ENCODE peak calls at places on chromosomes 7 and 10, in ten cellular contexts. O is right atrium auricular region, M is fibroblast of the aortic adventitia, G is sigmoid colon, W is choroid plexus epithelial cell, K is mesothelial cell of epicardium, D is mucosa of descending colon, E is B cell, Y is pancreas, A is heart right ventricle. I is an unnamed sample.

GRCh38 chr10:17073720-17074547 is 55.7 kb downstream of the CUBN start:
- DNase-seq in W (no peak), K (no peak), A (no peak), M (peak), E (no peak), G (no peak), O (no peak), Y (no peak), D (no peak), I (no peak)

GRCh38 chr7:130845581-130846085 is 111.6 kb upstream of the KLF14 start:
- DNase-seq in A (no peak), G (no peak), M (peak), E (no peak), W (peak), K (no peak), Y (no peak), O (no peak), D (no peak), I (no peak)

GRCh38 chr10:89278034-89278535 is 23.8 kb upstream of the IFIT2 start:
- DNase-seq in K (no peak), G (peak), Y (no peak), M (peak), E (no peak), O (peak), D (no peak), A (peak), W (peak), I (no peak)

GRCh38 chr7:106617860-106618259 is 43.1 kb downstream of the CCDC71L start:
- DNase-seq in W (no peak), D (no peak), A (no peak), M (no peak), G (no peak), K (no peak), Y (no peak), O (no peak), E (no peak), I (no peak)

GRCh38 chr7:6691609-6692106 is 15.1 kb downstream of the ZNF12 start:
- DNase-seq in D (no peak), Y (no peak), K (no peak), G (no peak), O (no peak), W (peak), M (peak), A (no peak), E (no peak), I (no peak)

GRCh38 chr10:35565602-35566061 is 39.5 kb upstream of the GJD4 start:
- DNase-seq in Y (no peak), O (no peak), W (peak), A (peak), K (no peak), D (no peak), E (no peak), M (peak), G (no peak), I (no peak)

GRCh38 chr7:25069900-25070443 is 55.1 kb downstream of the CYCS start:
- DNase-seq in E (peak), M (peak), G (peak), A (peak), O (peak), W (peak), D (no peak), K (peak), Y (no peak), I (no peak)

GRCh38 chr7:155919400-155920067 is 107.3 kb upstream of the SHH start:
- DNase-seq in A (no peak), D (peak), W (no peak), O (no peak), E (no peak), M (no peak), G (peak), Y (no peak), K (no peak), I (no peak)

GRCh38 chr7:40611472-40611871 is 476.7 kb downstream of the SUGCT start:
- DNase-seq in G (no peak), D (no peak), M (no peak), Y (no peak), W (no peak), E (no peak), O (no peak), K (no peak), A (no peak), I (no peak)

GRCh38 chr10:11335167-11335652 is 276.2 kb downstream of the USP6NL start:
- DNase-seq in D (no peak), E (peak), G (no peak), Y (no peak), M (peak), A (no peak), W (peak), K (no peak), O (peak), I (no peak)

GRCh38 chr7:66558660-66559465 is 69.8 kb upstream of the KCTD7 start:
- DNase-seq in W (no peak), O (no peak), K (no peak), Y (no peak), D (no peak), E (peak), G (no peak), A (no peak), M (no peak), I (no peak)

GRCh38 chr10:123906884-123907652 is 15.5 kb upstream of the CPXM2 start:
- DNase-seq in E (no peak), G (no peak), M (no peak), Y (no peak), O (no peak), D (no peak), W (no peak), K (no peak), A (no peak), I (no peak)

GRCh38 chr7:142909921-142910521 is 23.5 kb downstream of the TRPV5 start:
- DNase-seq in W (no peak), D (no peak), Y (no peak), G (no peak), O (no peak), K (no peak), A (no peak), E (no peak), M (no peak), I (no peak)

GRCh38 chr10:77673086-77673485 is 35.5 kb upstream of the KCNMA1 start:
- DNase-seq in W (no peak), A (no peak), D (no peak), G (no peak), O (no peak), K (no peak), M (no peak), E (no peak), Y (no peak), I (no peak)

GRCh38 chr10:95601116-95601719 is 40.0 kb upstream of the SORBS1 start:
- DNase-seq in K (peak), M (peak), W (peak), O (peak), D (peak), G (peak), Y (peak), A (peak), E (peak), I (peak)

GRCh38 chr7:29332027-29332806 is 137.6 kb downstream of the CHN2 start:
- DNase-seq in E (no peak), O (no peak), G (no peak), D (no peak), M (no peak), W (no peak), A (no peak), Y (no peak), K (no peak), I (no peak)

GRCh38 chr10:43113201-43113893 is 24.9 kb upstream of the CSGALNACT2 start:
- DNase-seq in Y (no peak), G (no peak), K (no peak), O (no peak), M (no peak), A (no peak), W (no peak), D (peak), E (no peak), I (no peak)

GRCh38 chr7:68321076-68321639 is 1277.1 kb upstream of the AUTS2 start:
- DNase-seq in G (peak), K (peak), A (peak), W (no peak), D (no peak), E (no peak), Y (peak), M (no peak), O (no peak), I (no peak)

GRCh38 chr10:113232928-113233511 is 283.0 kb downstream of the TCF7L2 start:
- DNase-seq in M (no peak), K (no peak), A (no peak), G (no peak), Y (no peak), D (no peak), W (peak), O (no peak), E (peak), I (peak)

GRCh38 chr7:84688671-84689070 is 494.1 kb upstream of the SEMA3A start:
- DNase-seq in W (peak), A (no peak), K (no peak), Y (no peak), G (no peak), O (no peak), M (peak), E (no peak), D (no peak), I (no peak)

GRCh38 chr10:42954776-42955492 is 121.9 kb upstream of the RET start:
- DNase-seq in O (peak), K (peak), D (peak), A (no peak), G (peak), M (no peak), W (no peak), E (no peak), Y (peak), I (peak)

GRCh38 chr7:727104-727805 is at the start of gene PRKAR1B:
- DNase-seq in W (peak), O (no peak), A (no peak), K (no peak), G (peak), Y (no peak), M (no peak), D (peak), E (peak), I (no peak)

GRCh38 chr7:38659931-38660330 is 28.8 kb upstream of the AMPH start:
- DNase-seq in Y (no peak), W (no peak), M (no peak), E (no peak), A (no peak), K (no peak), G (no peak), O (no peak), D (no peak), I (no peak)

GRCh38 chr7:74009719-74010118 is 18.3 kb upstream of the ELN start:
- DNase-seq in G (no peak), Y (no peak), M (no peak), K (no peak), E (no peak), A (no peak), O (no peak), D (no peak), W (no peak), I (no peak)

GRCh38 chr10:22308390-22308789 is 7.8 kb upstream of the COMMD3 start:
- DNase-seq in A (no peak), Y (no peak), E (no peak), M (peak), W (no peak), G (no peak), K (no peak), O (no peak), D (no peak), I (no peak)

GRCh38 chr10:15311249-15311884 is 59.7 kb downstream of the FAM171A1 start:
- DNase-seq in G (no peak), D (no peak), W (no peak), A (no peak), Y (no peak), E (no peak), K (no peak), M (no peak), O (no peak), I (no peak)

GRCh38 chr7:3134715-3135114 is 91.0 kb upstream of the CARD11 start:
- DNase-seq in A (no peak), D (no peak), G (no peak), Y (no peak), W (no peak), K (no peak), O (no peak), E (no peak), M (no peak), I (no peak)

GRCh38 chr10:127117125-127117524 is 79.3 kb downstream of the INSYN2A start:
- DNase-seq in O (no peak), D (peak), G (no peak), W (peak), K (peak), M (peak), Y (peak), A (peak), E (peak), I (no peak)

GRCh38 chr7:46972205-46972604 is 609.7 kb downstream of the TNS3 start:
- DNase-seq in W (peak), G (no peak), E (no peak), O (no peak), A (no peak), Y (no peak), D (no peak), M (peak), K (no peak), I (no peak)

GRCh38 chr10:93149761-93150160 is 76.1 kb downstream of the CYP26A1 start:
- DNase-seq in W (peak), K (no peak), M (peak), E (no peak), G (no peak), Y (no peak), A (no peak), D (no peak), O (no peak), I (no peak)

GRCh38 chr7:27175626-27176342 is 1.7 kb upstream of the HOXA10 start:
- DNase-seq in D (peak), E (no peak), M (no peak), K (peak), G (peak), Y (peak), W (no peak), A (no peak), O (no peak), I (no peak)

GRCh38 chr7:23491502-23491901 is 21.2 kb upstream of the IGF2BP3 start:
- DNase-seq in D (no peak), A (no peak), M (no peak), G (no peak), W (peak), E (no peak), K (no peak), Y (no peak), O (no peak), I (no peak)

GRCh38 chr10:34305189-34305588 is 509.9 kb downstream of the PARD3 start:
- DNase-seq in E (no peak), Y (no peak), D (no peak), G (no peak), K (peak), W (no peak), O (no peak), M (no peak), A (no peak), I (no peak)

GRCh38 chr10:49369216-49370162 is 26.4 kb downstream of the DRGX start:
- DNase-seq in Y (no peak), M (peak), D (no peak), A (no peak), K (no peak), W (peak), O (peak), E (no peak), G (no peak), I (peak)

GRCh38 chr10:11539191-11539868 is 72.1 kb downstream of the USP6NL start:
- DNase-seq in D (no peak), A (no peak), Y (no peak), E (no peak), O (no peak), W (peak), G (no peak), K (no peak), M (peak), I (no peak)

GRCh38 chr7:26155531-26156375 is 3.8 kb downstream of the NFE2L3 start:
- DNase-seq in G (no peak), W (peak), A (no peak), M (peak), D (no peak), O (no peak), E (no peak), Y (no peak), K (no peak), I (no peak)

GRCh38 chr7:57354679-57355338 is 95.2 kb upstream of the ZNF716 start:
- DNase-seq in Y (no peak), W (no peak), E (no peak), O (no peak), K (no peak), D (no peak), A (peak), G (no peak), M (no peak), I (no peak)

GRCh38 chr7:16599860-16600259 is 45.7 kb downstream of the ANKMY2 start:
- DNase-seq in W (no peak), M (no peak), G (no peak), K (no peak), D (no peak), O (no peak), A (no peak), E (no peak), Y (no peak), I (no peak)

GRCh38 chr7:16609842-16610450 is 35.6 kb downstream of the ANKMY2 start:
- DNase-seq in G (no peak), Y (no peak), A (no peak), D (no peak), E (peak), O (no peak), K (no peak), W (peak), M (no peak), I (no peak)

GRCh38 chr7:16606704-16607103 is 38.9 kb downstream of the ANKMY2 start:
- DNase-seq in D (no peak), E (no peak), K (no peak), Y (no peak), G (no peak), O (no peak), A (no peak), M (no peak), W (no peak), I (no peak)

GRCh38 chr7:16603633-16604032 is 41.9 kb downstream of the ANKMY2 start:
- DNase-seq in E (no peak), W (no peak), D (no peak), A (no peak), G (no peak), K (no peak), O (no peak), M (no peak), Y (no peak), I (no peak)

DNA sequence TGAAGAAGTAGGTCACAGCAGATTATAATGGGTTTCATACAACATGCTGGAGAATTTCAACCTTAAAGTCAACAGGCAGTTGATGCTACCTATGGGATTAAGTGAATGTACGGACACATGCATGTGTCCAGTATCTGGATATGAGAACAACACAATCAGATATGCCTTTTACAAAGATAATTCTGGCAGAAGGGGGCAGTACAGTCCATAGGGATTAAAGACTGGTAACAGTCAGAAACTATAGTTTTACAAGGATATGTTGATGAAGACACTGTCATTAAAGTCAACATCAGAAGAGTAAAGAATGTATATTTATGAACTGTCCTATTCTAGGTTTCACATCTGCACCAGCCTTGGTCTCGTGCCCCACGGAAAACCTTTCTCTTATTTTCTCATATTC is 41.5 kb downstream of the ANKMY2 start:
- DNase-seq in M (peak), K (no peak), O (no peak), E (no peak), G (no peak), Y (no peak), A (no peak), D (no peak), W (peak), I (no peak)
- TF ChIP-seq CTCF in M (peak), K (no peak), O (no peak), E (no peak), G (no peak), Y (no peak), A (no peak), D (no peak), W (peak), I (peak)

GRCh38 chr10:131178956-131179355 is 132.6 kb downstream of the TCERG1L start:
- DNase-seq in A (no peak), G (peak), K (peak), O (no peak), Y (peak), E (no peak), W (no peak), D (no peak), M (no peak), I (no peak)
- TF ChIP-seq CTCF in A (no peak), G (no peak), K (no peak), O (no peak), Y (no peak), E (no peak), W (no peak), D (no peak), M (no peak), I (no peak)

GRCh38 chr10:47239211-47239610 is 60.8 kb upstream of the GDF10 start:
- DNase-seq in M (no peak), Y (no peak), A (no peak), D (no peak), E (no peak), G (no peak), O (no peak), K (peak), W (peak), I (peak)
- TF ChIP-seq CTCF in M (no peak), Y (no peak), A (no peak), D (no peak), E (no peak), G (no peak), O (no peak), K (no peak), W (no peak), I (no peak)

GRCh38 chr7:82434275-82435022 is 9.1 kb downstream of the CACNA2D1 start:
- DNase-seq in D (no peak), M (no peak), O (no peak), W (no peak), K (no peak), E (no peak), Y (no peak), G (no peak), A (no peak), I (no peak)
- TF ChIP-seq CTCF in D (no peak), M (no peak), O (no peak), W (no peak), K (no peak), E (no peak), Y (no peak), G (no peak), A (no peak), I (no peak)

DNA sequence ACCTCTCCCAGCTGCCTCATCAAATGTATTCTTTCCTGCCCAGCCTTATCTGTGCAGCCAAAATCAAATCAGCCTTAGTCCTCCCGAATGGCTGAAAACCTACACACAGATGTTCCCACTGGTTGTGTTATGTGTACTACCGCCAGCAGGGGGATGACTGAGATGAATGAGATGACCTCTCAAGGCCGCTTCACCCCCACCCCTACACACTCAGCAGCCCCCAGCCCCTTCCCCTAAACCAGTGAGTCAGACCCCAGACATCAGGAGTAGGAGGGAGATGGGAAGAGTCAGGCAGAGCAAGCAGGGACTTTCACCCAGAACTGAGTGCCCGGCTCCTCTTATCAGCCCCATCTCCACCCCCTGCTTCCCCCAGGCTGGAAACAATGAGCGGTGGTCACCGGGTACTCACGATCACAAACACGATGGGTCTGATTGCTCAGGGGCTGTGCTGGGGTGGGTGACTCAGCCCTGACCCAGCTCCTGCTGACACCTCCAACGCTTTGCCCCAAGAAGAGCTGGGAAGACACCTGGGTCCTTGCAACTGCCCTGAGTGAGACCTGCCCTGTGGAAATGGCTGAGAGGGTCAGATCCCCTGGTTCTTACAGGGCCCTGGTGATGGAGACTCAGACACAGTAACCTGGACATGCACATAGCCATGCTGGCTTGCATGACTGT is 6.6 kb upstream of the C10orf105 start:
- DNase-seq in E (peak), A (no peak), W (peak), Y (no peak), D (no peak), O (no peak), K (no peak), G (no peak), M (peak), I (no peak)
- TF ChIP-seq CTCF in E (peak), A (no peak), W (peak), Y (no peak), D (peak), O (no peak), K (peak), G (no peak), M (peak), I (peak)

I was measured in osteocyte.